ENCODE peak calls at places on chromosomes 11 and 22, in six cellular contexts. One of them, this sample, is unnamed.

GRCh38 chr11:9717719-9718118 is 53.8 kb downstream of the SWAP70 start:
- DNase-seq in kidney glomerular epithelial cell: no peak
- DNase-seq in sigmoid colon: no peak
- DNase-seq in NCI-H446: no peak
- DNase-seq in CD4-positive, alpha-beta T cell: no peak
- DNase-seq in activated CD8-positive, alpha-beta memory T cell treated with anti-CD3 and anti-CD28 coated beads for 1 hour: no peak
- DNase-seq in this sample: no peak

GRCh38 chr11:6319879-6320410 is 356 bp downstream of the CAVIN3 start:
- DNase-seq in kidney glomerular epithelial cell: peak
- DNase-seq in sigmoid colon: peak
- DNase-seq in NCI-H446: no peak
- DNase-seq in CD4-positive, alpha-beta T cell: no peak
- DNase-seq in activated CD8-positive, alpha-beta memory T cell treated with anti-CD3 and anti-CD28 coated beads for 1 hour: no peak
- DNase-seq in this sample: peak

GRCh38 chr11:43708776-43709175 is 28.2 kb downstream of the HSD17B12 start:
- DNase-seq in kidney glomerular epithelial cell: no peak
- DNase-seq in sigmoid colon: no peak
- DNase-seq in NCI-H446: no peak
- DNase-seq in CD4-positive, alpha-beta T cell: no peak
- DNase-seq in activated CD8-positive, alpha-beta memory T cell treated with anti-CD3 and anti-CD28 coated beads for 1 hour: no peak
- DNase-seq in this sample: no peak

GRCh38 chr11:44899959-44900358 is 50.7 kb downstream of the TP53I11 start:
- DNase-seq in kidney glomerular epithelial cell: no peak
- DNase-seq in sigmoid colon: no peak
- DNase-seq in NCI-H446: peak
- DNase-seq in CD4-positive, alpha-beta T cell: no peak
- DNase-seq in activated CD8-positive, alpha-beta memory T cell treated with anti-CD3 and anti-CD28 coated beads for 1 hour: no peak
- DNase-seq in this sample: no peak

GRCh38 chr11:61803889-61804647 is 11.4 kb downstream of the FEN1 start:
- DNase-seq in kidney glomerular epithelial cell: no peak
- DNase-seq in sigmoid colon: no peak
- DNase-seq in NCI-H446: no peak
- DNase-seq in CD4-positive, alpha-beta T cell: no peak
- DNase-seq in activated CD8-positive, alpha-beta memory T cell treated with anti-CD3 and anti-CD28 coated beads for 1 hour: no peak
- DNase-seq in this sample: peak

GRCh38 chr11:17790453-17790852 is 55.9 kb downstream of the KCNC1 start:
- DNase-seq in kidney glomerular epithelial cell: no peak
- DNase-seq in sigmoid colon: no peak
- DNase-seq in NCI-H446: no peak
- DNase-seq in CD4-positive, alpha-beta T cell: no peak
- DNase-seq in activated CD8-positive, alpha-beta memory T cell treated with anti-CD3 and anti-CD28 coated beads for 1 hour: no peak
- DNase-seq in this sample: no peak

GRCh38 chr11:103601230-103601846 is 435.1 kb upstream of the DDI1 start:
- DNase-seq in kidney glomerular epithelial cell: peak
- DNase-seq in sigmoid colon: no peak
- DNase-seq in NCI-H446: peak
- DNase-seq in CD4-positive, alpha-beta T cell: no peak
- DNase-seq in activated CD8-positive, alpha-beta memory T cell treated with anti-CD3 and anti-CD28 coated beads for 1 hour: no peak
- DNase-seq in this sample: no peak

GRCh38 chr11:61480936-61481335 is 27.6 kb upstream of the LRRC10B start:
- DNase-seq in kidney glomerular epithelial cell: no peak
- DNase-seq in sigmoid colon: no peak
- DNase-seq in NCI-H446: no peak
- DNase-seq in CD4-positive, alpha-beta T cell: no peak
- DNase-seq in activated CD8-positive, alpha-beta memory T cell treated with anti-CD3 and anti-CD28 coated beads for 1 hour: no peak
- DNase-seq in this sample: no peak

GRCh38 chr22:49197986-49198704 is 629.5 kb downstream of the BRD1 start:
- DNase-seq in kidney glomerular epithelial cell: no peak
- DNase-seq in sigmoid colon: peak
- DNase-seq in NCI-H446: no peak
- DNase-seq in CD4-positive, alpha-beta T cell: no peak
- DNase-seq in activated CD8-positive, alpha-beta memory T cell treated with anti-CD3 and anti-CD28 coated beads for 1 hour: no peak
- DNase-seq in this sample: no peak

GRCh38 chr11:16404781-16405180 is 48.4 kb upstream of the SOX6 start:
- DNase-seq in kidney glomerular epithelial cell: no peak
- DNase-seq in sigmoid colon: no peak
- DNase-seq in NCI-H446: no peak
- DNase-seq in CD4-positive, alpha-beta T cell: no peak
- DNase-seq in activated CD8-positive, alpha-beta memory T cell treated with anti-CD3 and anti-CD28 coated beads for 1 hour: no peak
- DNase-seq in this sample: no peak